ENCODE peak calls at places on chromosomes 12 and 14, in six cellular contexts. O is thyroid gland, A is body of pancreas, T is NB4, N is stomach, Z is ovary. M is an unnamed sample.

GRCh38 chr14:73755434-73756014 is 41.3 kb upstream of the PNMA1 start:
- DNase-seq in O (peak), N (peak), A (no peak), T (no peak), Z (no peak), M (no peak)

GRCh38 chr12:46617167-46617566 is 208.6 kb downstream of the SLC38A4 start:
- DNase-seq in O (no peak), Z (peak), N (no peak), T (peak), A (no peak), M (peak)

GRCh38 chr12:64362721-64363305 is 27.7 kb downstream of the C12orf56 start:
- DNase-seq in T (no peak), O (no peak), Z (no peak), A (no peak), N (no peak), M (no peak)

GRCh38 chr12:67698711-67699603 is 50.4 kb downstream of the DYRK2 start:
- DNase-seq in Z (no peak), T (peak), N (no peak), O (no peak), A (no peak), M (no peak)

GRCh38 chr12:75427491-75427890 is 36.6 kb downstream of the GLIPR1L2 start:
- DNase-seq in T (no peak), A (no peak), Z (no peak), N (no peak), O (no peak), M (no peak)

GRCh38 chr14:85688024-85688423 is 158.1 kb downstream of the FLRT2 start:
- DNase-seq in Z (no peak), O (no peak), N (no peak), A (no peak), T (no peak), M (no peak)

GRCh38 chr12:7075931-7076330 is 15.4 kb downstream of the C1S start:
- DNase-seq in A (no peak), N (no peak), T (no peak), Z (no peak), O (no peak), M (no peak)

GRCh38 chr12:52323416-52324067 is 2.3 kb upstream of the KRT83 start:
- DNase-seq in T (no peak), A (no peak), N (no peak), O (no peak), Z (no peak), M (no peak)

GRCh38 chr12:33546004-33546403 is 106.4 kb upstream of the SYT10 start:
- DNase-seq in N (no peak), Z (no peak), T (no peak), A (no peak), O (no peak), M (no peak)

GRCh38 chr12:50842637-50843493 is at the start of gene TMPRSS12:
- DNase-seq in Z (peak), T (no peak), N (no peak), O (peak), A (peak), M (no peak)

GRCh38 chr14:58299665-58300202 is 1.4 kb downstream of the ARID4A start:
- DNase-seq in A (no peak), O (peak), Z (no peak), N (no peak), T (peak), M (no peak)

GRCh38 chr14:68692916-68693771 is 99.7 kb downstream of the ZFP36L1 start:
- DNase-seq in O (no peak), A (no peak), N (no peak), Z (no peak), T (no peak), M (peak)

GRCh38 chr12:47021298-47021697 is 58.1 kb upstream of the PCED1B start:
- DNase-seq in N (no peak), A (no peak), T (peak), O (no peak), Z (no peak), M (no peak)

GRCh38 chr12:57590536-57590891 is 478 bp upstream of the PIP4K2C start:
- DNase-seq in T (no peak), O (no peak), A (no peak), N (no peak), Z (no peak), M (no peak)

GRCh38 chr12:82583756-82584155 is 103.0 kb upstream of the TMTC2 start:
- DNase-seq in T (no peak), A (no peak), Z (no peak), N (no peak), O (no peak), M (no peak)

GRCh38 chr14:91403069-91403600 is 14.5 kb downstream of the CCDC88C start:
- DNase-seq in A (peak), Z (no peak), O (no peak), T (no peak), N (no peak), M (no peak)

GRCh38 chr14:91406982-91407381 is 10.6 kb downstream of the CCDC88C start:
- DNase-seq in N (no peak), T (no peak), A (no peak), Z (no peak), O (no peak), M (no peak)

GRCh38 chr14:91405241-91405721 is 12.3 kb downstream of the CCDC88C start:
- DNase-seq in Z (no peak), A (peak), T (no peak), O (no peak), N (no peak), M (no peak)

GRCh38 chr14:91406451-91406850 is 11.2 kb downstream of the CCDC88C start:
- DNase-seq in Z (no peak), A (no peak), N (no peak), O (no peak), T (no peak), M (no peak)

GRCh38 chr14:91405724-91406435 is 11.7 kb downstream of the CCDC88C start:
- DNase-seq in Z (no peak), N (no peak), O (no peak), T (no peak), A (no peak), M (no peak)
- TF ChIP-seq POLR2A in Z (no peak), N (no peak), O (no peak), T (no peak), A (no peak), M (no peak)

DNA sequence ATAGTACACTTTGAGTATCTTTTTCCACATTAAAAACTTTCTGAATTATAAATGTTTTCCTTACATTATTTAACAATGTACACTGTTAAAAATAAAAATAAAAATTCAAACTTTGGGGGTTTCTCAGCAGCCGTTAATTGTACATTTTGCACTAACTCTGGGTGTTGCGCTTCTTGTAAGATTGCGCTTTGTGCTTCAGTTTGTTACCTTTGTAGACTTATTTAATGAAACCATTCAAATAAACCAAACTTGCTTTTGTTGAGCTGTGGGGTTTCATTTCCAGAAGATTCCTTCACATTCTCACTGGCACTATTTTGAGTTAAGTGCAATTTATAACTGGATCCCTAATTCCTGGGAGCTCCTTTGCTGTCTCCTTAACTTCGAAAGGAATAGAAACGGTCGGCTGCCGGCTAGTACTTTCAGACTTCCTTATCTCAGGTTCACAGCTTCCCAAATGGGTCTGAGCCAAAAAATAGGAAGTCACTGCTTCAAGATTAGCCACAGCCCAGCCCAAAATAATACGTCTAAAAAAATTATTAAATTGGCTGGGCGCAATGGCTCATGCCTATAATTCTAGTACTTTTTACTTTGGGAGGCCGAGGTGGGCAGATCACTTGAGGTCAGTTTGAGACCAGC is 38.2 kb downstream of the RAD52 start:
- DNase-seq in A (no peak), N (no peak), Z (no peak), O (no peak), T (no peak), M (no peak)
- TF ChIP-seq POLR2A in A (no peak), N (no peak), Z (no peak), O (no peak), T (no peak), M (no peak)

GRCh38 chr12:49188916-49189367 is at the start of gene TUBA1A:
- DNase-seq in A (peak), O (peak), T (peak), N (peak), Z (peak), M (peak)
- TF ChIP-seq POLR2A in A (peak), O (no peak), T (peak), N (peak), Z (peak), M (peak)

GRCh38 chr14:55411426-55412389 is at the start of gene ATG14:
- DNase-seq in N (peak), O (peak), Z (peak), T (peak), A (peak), M (peak)
- TF ChIP-seq POLR2A in N (no peak), O (no peak), Z (peak), T (peak), A (peak), M (peak)

GRCh38 chr14:66039495-66039894 is 446.7 kb upstream of the CCDC196 start:
- DNase-seq in A (no peak), O (no peak), T (no peak), Z (no peak), N (no peak), M (no peak)
- TF ChIP-seq POLR2A in A (no peak), O (no peak), T (no peak), Z (no peak), N (no peak), M (no peak)

M was measured in uterus.